ENCODE peak calls at places on chromosomes 1 and 21, in five cellular contexts. One of them, this sample, is unnamed.

GRCh38 chr1:205316179-205316578 is 5.4 kb downstream of the NUAK2 start:
- DNase-seq in stimulated activated CD4-positive, alpha-beta T cell treated with anti-CD3 and anti-CD28 coated beads, Interleukin-2, amount 100 ng/mL, for 48 hours: no peak
- DNase-seq in psoas muscle: no peak
- DNase-seq in T-helper 2 cell: no peak
- DNase-seq in cardiac fibroblast: no peak
- DNase-seq in this sample: no peak

GRCh38 chr21:29430030-29430429 is 131.3 kb downstream of the BACH1 start:
- DNase-seq in stimulated activated CD4-positive, alpha-beta T cell treated with anti-CD3 and anti-CD28 coated beads, Interleukin-2, amount 100 ng/mL, for 48 hours: no peak
- DNase-seq in psoas muscle: no peak
- DNase-seq in T-helper 2 cell: no peak
- DNase-seq in cardiac fibroblast: no peak
- DNase-seq in this sample: no peak

GRCh38 chr1:56291374-56291841 is 288.0 kb downstream of the PLPP3 start:
- DNase-seq in stimulated activated CD4-positive, alpha-beta T cell treated with anti-CD3 and anti-CD28 coated beads, Interleukin-2, amount 100 ng/mL, for 48 hours: no peak
- DNase-seq in psoas muscle: peak; percentile 66
- DNase-seq in T-helper 2 cell: no peak
- DNase-seq in cardiac fibroblast: peak; percentile 63
- DNase-seq in this sample: no peak

GRCh38 chr1:180268556-180269044 is 38.5 kb downstream of the LHX4 start:
- DNase-seq in stimulated activated CD4-positive, alpha-beta T cell treated with anti-CD3 and anti-CD28 coated beads, Interleukin-2, amount 100 ng/mL, for 48 hours: no peak
- DNase-seq in psoas muscle: no peak
- DNase-seq in T-helper 2 cell: no peak
- DNase-seq in cardiac fibroblast: no peak
- DNase-seq in this sample: no peak

GRCh38 chr1:6205849-6206845 is at the start of gene RNF207:
- DNase-seq in stimulated activated CD4-positive, alpha-beta T cell treated with anti-CD3 and anti-CD28 coated beads, Interleukin-2, amount 100 ng/mL, for 48 hours: peak; percentile 61
- DNase-seq in psoas muscle: peak; percentile 76
- DNase-seq in T-helper 2 cell: peak; percentile 53
- DNase-seq in cardiac fibroblast: peak; percentile 71
- DNase-seq in this sample: peak; percentile 70

GRCh38 chr21:33640697-33641338 is 723 bp downstream of the CRYZL1 start:
- DNase-seq in stimulated activated CD4-positive, alpha-beta T cell treated with anti-CD3 and anti-CD28 coated beads, Interleukin-2, amount 100 ng/mL, for 48 hours: no peak
- DNase-seq in psoas muscle: no peak
- DNase-seq in T-helper 2 cell: no peak
- DNase-seq in cardiac fibroblast: peak; percentile 26
- DNase-seq in this sample: peak; percentile 31

GRCh38 chr1:27528701-27529637 is 39.0 kb upstream of the WASF2 start:
- DNase-seq in stimulated activated CD4-positive, alpha-beta T cell treated with anti-CD3 and anti-CD28 coated beads, Interleukin-2, amount 100 ng/mL, for 48 hours: no peak
- DNase-seq in psoas muscle: peak; percentile 88
- DNase-seq in T-helper 2 cell: no peak
- DNase-seq in cardiac fibroblast: peak; percentile 84
- DNase-seq in this sample: peak; percentile 72

GRCh38 chr1:81498370-81499184 is 302.2 kb upstream of the ADGRL2 start:
- DNase-seq in stimulated activated CD4-positive, alpha-beta T cell treated with anti-CD3 and anti-CD28 coated beads, Interleukin-2, amount 100 ng/mL, for 48 hours: no peak
- DNase-seq in psoas muscle: no peak
- DNase-seq in T-helper 2 cell: no peak
- DNase-seq in cardiac fibroblast: no peak
- DNase-seq in this sample: no peak

GRCh38 chr1:211371406-211372105 is 44.9 kb downstream of the TRAF5 start:
- DNase-seq in stimulated activated CD4-positive, alpha-beta T cell treated with anti-CD3 and anti-CD28 coated beads, Interleukin-2, amount 100 ng/mL, for 48 hours: no peak
- DNase-seq in psoas muscle: no peak
- DNase-seq in T-helper 2 cell: no peak
- DNase-seq in cardiac fibroblast: no peak
- DNase-seq in this sample: no peak

This sample was measured in colonic mucosa.